ENCODE peak calls at places on chromosomes 4 and X, in seven cellular contexts. O, H, N, T, G, L and B are unnamed samples.

GRCh38 chr4:102715057-102715456 is 45.7 kb downstream of the MANBA start:
- DNase-seq in H (no peak), L (no peak), T (no peak), G (no peak), N (no peak), O (no peak), B (no peak)

GRCh38 chr4:38114435-38114834 is 154.2 kb downstream of the PTTG2 start:
- DNase-seq in G (no peak), L (no peak), O (no peak), H (no peak), N (no peak), T (no peak), B (no peak)

GRCh38 chrX:9436812-9437211 is 28.0 kb upstream of the TBL1X start:
- DNase-seq in T (no peak), H (no peak), L (no peak), N (no peak), G (no peak), O (no peak), B (no peak)

GRCh38 chr4:26431461-26432165 is 58.7 kb downstream of the CCKAR start:
- DNase-seq in H (no peak), L (no peak), O (no peak), N (no peak), T (no peak), G (no peak), B (peak)

GRCh38 chrX:119647552-119648420 is 41.6 kb upstream of the NKRF start:
- DNase-seq in N (no peak), L (no peak), O (no peak), T (peak), H (no peak), G (no peak), B (no peak)

GRCh38 chrX:53251307-53251706 is 26.3 kb upstream of the KDM5C start:
- DNase-seq in H (no peak), G (no peak), T (no peak), L (no peak), N (no peak), O (no peak), B (peak)

GRCh38 chr4:47831026-47831689 is 6.7 kb downstream of the CORIN start:
- DNase-seq in G (no peak), O (no peak), T (no peak), L (no peak), N (no peak), H (no peak), B (no peak)

GRCh38 chr4:80268081-80268823 is 1.8 kb downstream of the FGF5 start:
- DNase-seq in O (no peak), T (no peak), N (no peak), H (no peak), G (peak), L (no peak), B (peak)

GRCh38 chrX:16946361-16946964 is at the start of gene REPS2:
- DNase-seq in G (peak), L (peak), H (peak), N (peak), T (no peak), O (peak), B (peak)

GRCh38 chr4:182212211-182212761 is 30.9 kb upstream of the TENM3 start:
- DNase-seq in T (no peak), O (no peak), G (no peak), L (no peak), H (no peak), N (no peak), B (peak)
- TF ChIP-seq CEBPB in T (no peak), O (no peak), G (no peak), L (no peak), H (no peak), N (no peak), B (no peak)

DNA sequence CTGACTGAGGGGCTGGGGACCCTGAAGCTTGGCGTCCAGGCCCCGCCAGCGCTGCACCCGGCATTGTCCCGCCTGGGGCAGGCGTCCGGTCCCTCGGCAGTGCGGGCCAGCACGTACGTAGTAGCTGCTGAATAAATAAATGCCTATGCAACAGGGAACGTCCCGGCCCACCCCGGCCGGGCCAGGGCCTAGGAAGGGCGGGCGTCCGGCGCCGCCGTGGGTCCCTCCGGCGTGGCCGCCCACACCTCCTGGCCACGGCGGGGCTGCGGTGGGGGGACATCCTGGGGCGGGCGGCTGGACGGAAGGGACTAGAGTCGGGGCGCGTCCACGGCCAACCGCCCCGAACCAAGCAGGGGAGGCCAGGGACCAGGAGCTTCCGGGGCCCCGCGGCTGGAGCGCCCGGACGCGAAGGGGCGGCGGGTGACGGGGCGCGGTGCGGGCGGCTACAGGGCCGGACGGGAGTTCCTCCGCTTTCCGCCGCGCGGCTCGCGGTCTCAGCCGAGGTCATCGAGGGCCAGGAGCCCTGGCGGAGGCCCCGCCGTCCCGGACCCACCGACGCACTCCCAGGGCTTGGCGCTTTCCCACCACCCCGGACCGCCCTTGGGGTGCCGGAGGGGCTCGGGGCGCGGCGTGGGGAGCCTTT is 856 bp upstream of the WWC2 start:
- DNase-seq in G (no peak), H (peak), L (peak), T (no peak), N (peak), O (no peak), B (peak)
- TF ChIP-seq CEBPB in G (no peak), H (no peak), L (no peak), T (no peak), N (no peak), O (no peak), B (no peak)

DNA sequence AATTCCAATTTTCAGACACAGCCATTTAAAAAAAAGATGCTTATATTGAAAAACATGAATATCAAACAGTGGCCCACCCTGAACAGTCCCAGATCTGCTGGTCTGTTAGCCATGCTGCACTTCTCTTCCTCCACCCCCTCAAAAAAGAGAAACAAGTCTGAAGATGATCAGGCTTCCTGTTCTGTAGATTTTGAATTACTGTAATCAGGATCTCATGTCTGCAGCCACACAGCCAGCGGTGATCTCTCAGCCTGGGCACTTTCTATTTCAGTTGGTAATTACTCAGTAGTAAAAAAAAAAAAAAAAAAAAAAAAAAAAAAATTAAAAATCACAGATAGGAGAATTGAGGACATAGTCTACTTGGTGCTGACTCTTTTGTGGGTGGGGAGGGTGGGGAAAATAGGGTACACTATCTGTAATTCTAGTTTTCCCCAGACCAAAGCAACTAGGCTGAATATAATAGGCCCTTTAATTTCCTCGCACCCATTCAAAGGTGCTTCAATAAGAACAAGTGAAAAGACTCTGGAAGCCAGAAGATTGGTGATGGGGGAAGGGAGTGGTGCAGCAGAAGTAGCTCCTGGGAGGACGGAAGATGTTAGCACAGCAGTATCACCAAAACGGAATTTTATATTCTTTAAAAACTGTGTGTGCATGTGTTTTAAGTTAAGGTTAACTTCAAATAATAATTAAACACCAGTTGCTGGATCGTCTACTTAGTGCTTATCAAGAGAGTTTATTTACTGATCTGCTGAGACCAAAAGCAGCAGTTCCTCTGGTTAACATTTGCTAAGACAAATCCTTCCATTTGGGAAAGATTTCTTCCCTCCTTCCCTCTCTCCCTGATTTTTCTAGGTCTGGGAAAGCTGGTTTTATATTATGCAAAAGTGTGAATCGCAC is 47.1 kb downstream of the SPRY1 start:
- DNase-seq in L (no peak), O (no peak), H (no peak), T (peak), N (no peak), G (no peak), B (peak)
- TF ChIP-seq CEBPB in L (no peak), O (no peak), H (no peak), T (no peak), N (no peak), G (no peak), B (no peak)

GRCh38 chr4:5710962-5711478 is at the start of gene EVC:
- DNase-seq in T (no peak), G (peak), H (peak), N (peak), O (no peak), L (peak), B (peak)

GRCh38 chr4:5707366-5708133 is 809 bp downstream of the EVC2 start:
- DNase-seq in N (no peak), L (no peak), O (no peak), G (no peak), T (no peak), H (no peak), B (no peak)

GRCh38 chr4:5710065-5710961 is 688 bp upstream of the EVC start:
- DNase-seq in O (no peak), G (no peak), T (no peak), L (no peak), H (peak), N (peak), B (peak)

GRCh38 chr4:5708171-5708828 is at the start of gene EVC2:
- DNase-seq in N (no peak), T (no peak), G (peak), L (no peak), O (no peak), H (peak), B (peak)

DNA sequence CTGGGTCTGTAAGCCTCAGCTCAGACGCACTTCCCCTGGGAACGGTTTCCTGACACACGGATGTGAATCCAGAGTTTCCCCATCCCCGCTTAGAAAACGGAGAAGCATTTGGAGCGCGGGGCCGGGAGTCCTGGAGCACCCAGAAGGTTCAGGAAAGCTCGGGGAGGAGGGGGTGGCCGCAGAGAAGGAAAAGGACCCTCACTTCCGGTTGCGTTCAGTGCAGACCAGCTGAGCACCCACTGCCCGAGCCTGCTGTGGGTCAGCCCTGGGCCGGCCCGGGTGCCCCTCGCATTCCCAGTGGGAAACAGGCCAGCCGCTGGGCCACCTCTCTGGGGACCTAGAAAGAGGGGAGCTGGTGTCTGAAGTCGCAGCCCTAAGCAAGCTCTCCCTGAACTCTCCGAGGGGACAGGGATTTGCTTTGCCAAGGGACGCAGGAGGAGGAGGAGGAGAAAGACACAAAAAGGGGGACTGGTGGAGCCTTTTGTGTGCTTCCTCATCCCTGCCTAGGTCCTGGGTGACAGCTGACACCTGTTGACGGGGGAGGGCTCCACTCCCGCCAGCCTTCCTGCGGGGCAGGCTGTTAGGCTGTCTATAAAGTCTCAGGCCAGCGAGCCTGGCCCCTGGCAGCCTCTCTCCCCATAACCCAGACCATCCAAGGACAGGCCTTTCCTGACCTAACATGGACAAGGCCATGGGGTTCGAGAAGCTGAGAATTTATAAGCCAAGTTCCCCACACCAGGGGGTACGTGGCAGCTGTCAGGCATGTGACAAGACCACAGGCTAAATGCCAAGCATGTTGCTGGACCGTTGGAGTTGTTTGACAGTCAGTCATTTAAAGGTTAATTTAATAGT is 696 bp upstream of the EVC2 start:
- DNase-seq in O (no peak), L (no peak), T (no peak), G (peak), N (no peak), H (no peak), B (no peak)
- TF ChIP-seq CEBPB in O (no peak), L (no peak), T (no peak), G (no peak), N (no peak), H (no peak), B (no peak)

DNA sequence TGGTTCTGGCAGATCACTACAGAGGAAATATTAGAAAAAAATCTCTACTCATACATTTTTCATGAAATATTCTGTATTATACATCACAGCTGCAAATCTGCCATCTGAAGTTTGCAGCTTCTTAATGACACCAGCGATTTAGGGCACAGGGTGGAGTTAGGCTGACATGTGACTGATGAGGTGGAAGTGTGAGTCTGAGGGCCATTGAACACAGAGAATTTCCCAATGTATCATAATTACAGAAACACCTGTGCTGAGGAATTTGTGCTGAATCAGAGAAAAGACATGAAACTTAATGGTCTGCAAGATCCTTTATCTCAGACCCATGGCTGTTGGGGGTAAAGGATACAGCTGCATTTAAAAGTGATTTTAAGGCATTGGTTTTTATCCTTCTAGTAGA is 2025.7 kb upstream of the AGA start:
- DNase-seq in L (no peak), N (no peak), H (no peak), T (no peak), O (no peak), G (no peak), B (no peak)
- TF ChIP-seq CEBPB in L (no peak), N (no peak), H (no peak), T (no peak), O (no peak), G (no peak), B (no peak)

GRCh38 chr4:87677731-87678130 is 27.7 kb downstream of the DMP1 start:
- DNase-seq in G (no peak), O (no peak), L (no peak), T (peak), N (no peak), H (no peak), B (no peak)
- TF ChIP-seq CEBPB in G (no peak), O (no peak), L (no peak), T (no peak), N (no peak), H (no peak), B (no peak)

GRCh38 chr4:7280906-7281305 is 88.6 kb downstream of the SORCS2 start:
- DNase-seq in N (no peak), L (no peak), G (no peak), T (no peak), O (no peak), H (no peak), B (peak)
- TF ChIP-seq CEBPB in N (no peak), L (no peak), G (no peak), T (no peak), O (no peak), H (no peak), B (no peak)

DNA sequence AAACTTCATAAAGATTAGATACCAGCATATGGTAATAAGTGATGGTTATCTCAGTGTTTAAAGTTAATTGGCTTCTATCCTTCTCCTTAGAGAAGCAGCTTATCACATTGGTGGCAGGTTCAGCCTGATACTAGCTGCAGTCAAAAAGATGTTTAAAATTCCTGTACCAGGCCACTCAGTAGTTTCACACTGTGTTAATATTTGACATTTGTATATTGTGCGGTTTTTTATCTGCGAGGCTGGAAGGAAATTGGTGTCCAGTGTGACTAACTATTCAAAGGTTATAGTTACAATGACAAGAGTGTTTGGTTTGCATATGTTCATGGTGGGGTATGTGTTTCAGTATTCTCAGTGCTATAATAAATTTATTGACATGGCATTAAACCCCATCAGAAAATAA is 27.5 kb upstream of the TBC1D8B start:
- DNase-seq in T (no peak), H (no peak), O (no peak), N (peak), L (no peak), G (no peak), B (no peak)
- TF ChIP-seq CEBPB in T (no peak), H (no peak), O (no peak), N (no peak), L (no peak), G (no peak), B (no peak)

GRCh38 chr4:141730805-141731204 is 94.4 kb downstream of the IL15 start:
- DNase-seq in L (no peak), N (no peak), O (no peak), H (no peak), G (no peak), T (no peak), B (peak)

GRCh38 chr4:141731481-141731880 is 95.1 kb downstream of the IL15 start:
- DNase-seq in L (no peak), T (no peak), N (no peak), G (no peak), O (no peak), H (no peak), B (peak)
- TF ChIP-seq CEBPB in L (no peak), T (no peak), N (no peak), G (no peak), O (no peak), H (no peak), B (no peak)

GRCh38 chr4:58515206-58515605 is 1405.0 kb upstream of the IGFBP7 start:
- DNase-seq in H (no peak), O (no peak), G (no peak), T (no peak), L (no peak), N (no peak), B (no peak)

GRCh38 chr4:58510652-58511051 is 1400.5 kb upstream of the IGFBP7 start:
- DNase-seq in L (no peak), O (no peak), T (no peak), H (no peak), N (no peak), G (no peak), B (no peak)

GRCh38 chr4:58514299-58514698 is 1404.1 kb upstream of the IGFBP7 start:
- DNase-seq in L (no peak), H (no peak), G (no peak), T (no peak), N (no peak), O (no peak), B (no peak)
- TF ChIP-seq CEBPB in L (no peak), H (no peak), G (no peak), T (no peak), N (no peak), O (no peak), B (no peak)